ENCODE peak calls at places on chromosomes 3 and 15, in eight cellular contexts. One of them, this sample, is unnamed.
A peak's percentile ranks its signal among the peaks of the same experiment; 100 is the strongest.

GRCh38 chr3:97839944-97840343 is 18.1 kb downstream of the CRYBG3 start:
- DNase-seq in CD8-positive, alpha-beta T cell: no peak
- DNase-seq in endothelial cell of umbilical vein: no peak
- DNase-seq in NCI-H1105: no peak
- DNase-seq in T-helper 2 cell: no peak
- DNase-seq in activated T-cell treated with anti-CD3 and anti-CD28 coated beads for 24 hours: no peak
- DNase-seq in HuH-7.5: no peak
- DNase-seq in tibial artery: no peak
- DNase-seq in this sample: no peak

GRCh38 chr3:115330406-115330805 is 183.3 kb upstream of the ZBTB20 start:
- DNase-seq in HuH-7.5: no peak
- DNase-seq in NCI-H1105: no peak
- DNase-seq in activated T-cell treated with anti-CD3 and anti-CD28 coated beads for 24 hours: no peak
- DNase-seq in T-helper 2 cell: no peak
- DNase-seq in endothelial cell of umbilical vein: peak; percentile 78
- DNase-seq in tibial artery: no peak
- DNase-seq in CD8-positive, alpha-beta T cell: no peak
- DNase-seq in this sample: peak; percentile 70

GRCh38 chr3:113834983-113835382 is 3.6 kb upstream of the GRAMD1C start:
- DNase-seq in NCI-H1105: no peak
- DNase-seq in tibial artery: no peak
- DNase-seq in activated T-cell treated with anti-CD3 and anti-CD28 coated beads for 24 hours: no peak
- DNase-seq in T-helper 2 cell: no peak
- DNase-seq in endothelial cell of umbilical vein: no peak
- DNase-seq in CD8-positive, alpha-beta T cell: no peak
- DNase-seq in HuH-7.5: no peak
- DNase-seq in this sample: no peak

GRCh38 chr3:45962033-45962432 is 18.8 kb downstream of the CXCR6 start:
- DNase-seq in CD8-positive, alpha-beta T cell: no peak
- DNase-seq in T-helper 2 cell: no peak
- DNase-seq in NCI-H1105: no peak
- DNase-seq in HuH-7.5: no peak
- DNase-seq in activated T-cell treated with anti-CD3 and anti-CD28 coated beads for 24 hours: no peak
- DNase-seq in tibial artery: no peak
- DNase-seq in endothelial cell of umbilical vein: no peak
- DNase-seq in this sample: no peak

GRCh38 chr3:124351430-124352142 is 359.7 kb upstream of the ROPN1 start:
- DNase-seq in activated T-cell treated with anti-CD3 and anti-CD28 coated beads for 24 hours: no peak
- DNase-seq in endothelial cell of umbilical vein: peak; percentile 61
- DNase-seq in CD8-positive, alpha-beta T cell: no peak
- DNase-seq in T-helper 2 cell: no peak
- DNase-seq in HuH-7.5: peak; percentile 49
- DNase-seq in NCI-H1105: peak; percentile 59
- DNase-seq in tibial artery: no peak
- DNase-seq in this sample: peak; percentile 64

GRCh38 chr15:80179025-80179759 is 26.4 kb downstream of the FAH start:
- DNase-seq in tibial artery: no peak
- DNase-seq in CD8-positive, alpha-beta T cell: no peak
- DNase-seq in activated T-cell treated with anti-CD3 and anti-CD28 coated beads for 24 hours: no peak
- DNase-seq in endothelial cell of umbilical vein: peak; percentile 91
- DNase-seq in T-helper 2 cell: no peak
- DNase-seq in HuH-7.5: no peak
- DNase-seq in NCI-H1105: no peak
- DNase-seq in this sample: peak; percentile 86

GRCh38 chr15:36373549-36373948 is 205.9 kb upstream of the CDIN1 start:
- DNase-seq in HuH-7.5: no peak
- DNase-seq in NCI-H1105: no peak
- DNase-seq in tibial artery: no peak
- DNase-seq in CD8-positive, alpha-beta T cell: no peak
- DNase-seq in T-helper 2 cell: no peak
- DNase-seq in activated T-cell treated with anti-CD3 and anti-CD28 coated beads for 24 hours: no peak
- DNase-seq in endothelial cell of umbilical vein: peak; percentile 18
- DNase-seq in this sample: peak; percentile 21

GRCh38 chr3:124620600-124621063 is 109.6 kb upstream of the UMPS start:
- DNase-seq in CD8-positive, alpha-beta T cell: no peak
- DNase-seq in tibial artery: no peak
- DNase-seq in NCI-H1105: no peak
- DNase-seq in activated T-cell treated with anti-CD3 and anti-CD28 coated beads for 24 hours: peak; percentile 6
- DNase-seq in HuH-7.5: peak; percentile 42
- DNase-seq in T-helper 2 cell: no peak
- DNase-seq in endothelial cell of umbilical vein: peak; percentile 67
- DNase-seq in this sample: peak; percentile 25

GRCh38 chr15:50876989-50877360 is 31.5 kb upstream of the AP4E1 start:
- DNase-seq in HuH-7.5: peak; percentile 49
- DNase-seq in CD8-positive, alpha-beta T cell: peak; percentile 34
- DNase-seq in T-helper 2 cell: peak; percentile 29
- DNase-seq in NCI-H1105: peak; percentile 9
- DNase-seq in endothelial cell of umbilical vein: peak; percentile 90
- DNase-seq in tibial artery: peak; percentile 72
- DNase-seq in activated T-cell treated with anti-CD3 and anti-CD28 coated beads for 24 hours: peak; percentile 71
- DNase-seq in this sample: peak; percentile 98

GRCh38 chr3:148211725-148212124 is 486.0 kb upstream of the AGTR1 start:
- DNase-seq in CD8-positive, alpha-beta T cell: no peak
- DNase-seq in tibial artery: no peak
- DNase-seq in endothelial cell of umbilical vein: no peak
- DNase-seq in activated T-cell treated with anti-CD3 and anti-CD28 coated beads for 24 hours: no peak
- DNase-seq in HuH-7.5: no peak
- DNase-seq in T-helper 2 cell: no peak
- DNase-seq in NCI-H1105: no peak
- DNase-seq in this sample: peak; percentile 11

GRCh38 chr3:157810924-157811718 is 295.1 kb downstream of the SHOX2 start:
- DNase-seq in activated T-cell treated with anti-CD3 and anti-CD28 coated beads for 24 hours: no peak
- DNase-seq in T-helper 2 cell: no peak
- DNase-seq in HuH-7.5: no peak
- DNase-seq in NCI-H1105: peak; percentile 48
- DNase-seq in tibial artery: no peak
- DNase-seq in endothelial cell of umbilical vein: no peak
- DNase-seq in CD8-positive, alpha-beta T cell: no peak
- DNase-seq in this sample: no peak

GRCh38 chr3:181899702-181900101 is 188.0 kb downstream of the SOX2 start:
- DNase-seq in NCI-H1105: no peak
- DNase-seq in endothelial cell of umbilical vein: no peak
- DNase-seq in CD8-positive, alpha-beta T cell: no peak
- DNase-seq in HuH-7.5: no peak
- DNase-seq in T-helper 2 cell: no peak
- DNase-seq in tibial artery: no peak
- DNase-seq in activated T-cell treated with anti-CD3 and anti-CD28 coated beads for 24 hours: no peak
- DNase-seq in this sample: no peak

GRCh38 chr15:58346361-58346760 is 85.4 kb upstream of the LIPC start:
- DNase-seq in T-helper 2 cell: no peak
- DNase-seq in tibial artery: no peak
- DNase-seq in CD8-positive, alpha-beta T cell: no peak
- DNase-seq in endothelial cell of umbilical vein: no peak
- DNase-seq in NCI-H1105: no peak
- DNase-seq in HuH-7.5: no peak
- DNase-seq in activated T-cell treated with anti-CD3 and anti-CD28 coated beads for 24 hours: no peak
- DNase-seq in this sample: peak; percentile 59

GRCh38 chr15:29671308-29671981 is 150.8 kb downstream of the TJP1 start:
- DNase-seq in T-helper 2 cell: no peak
- DNase-seq in activated T-cell treated with anti-CD3 and anti-CD28 coated beads for 24 hours: no peak
- DNase-seq in NCI-H1105: no peak
- DNase-seq in endothelial cell of umbilical vein: no peak
- DNase-seq in tibial artery: no peak
- DNase-seq in HuH-7.5: no peak
- DNase-seq in CD8-positive, alpha-beta T cell: no peak
- DNase-seq in this sample: peak; percentile 86

GRCh38 chr15:80049046-80049445 is 10.4 kb upstream of the ZFAND6 start:
- DNase-seq in NCI-H1105: no peak
- DNase-seq in T-helper 2 cell: no peak
- DNase-seq in activated T-cell treated with anti-CD3 and anti-CD28 coated beads for 24 hours: no peak
- DNase-seq in endothelial cell of umbilical vein: no peak
- DNase-seq in tibial artery: no peak
- DNase-seq in CD8-positive, alpha-beta T cell: no peak
- DNase-seq in HuH-7.5: no peak
- DNase-seq in this sample: no peak

GRCh38 chr15:48893311-48893710 is 15.4 kb downstream of the EID1 start:
- DNase-seq in NCI-H1105: no peak
- DNase-seq in tibial artery: no peak
- DNase-seq in CD8-positive, alpha-beta T cell: no peak
- DNase-seq in T-helper 2 cell: no peak
- DNase-seq in activated T-cell treated with anti-CD3 and anti-CD28 coated beads for 24 hours: no peak
- DNase-seq in endothelial cell of umbilical vein: no peak
- DNase-seq in HuH-7.5: no peak
- DNase-seq in this sample: no peak

GRCh38 chr3:123635220-123635619 is 50.4 kb upstream of the HACD2 start:
- DNase-seq in T-helper 2 cell: no peak
- DNase-seq in endothelial cell of umbilical vein: no peak
- DNase-seq in CD8-positive, alpha-beta T cell: no peak
- DNase-seq in tibial artery: peak; percentile 67
- DNase-seq in NCI-H1105: no peak
- DNase-seq in HuH-7.5: no peak
- DNase-seq in activated T-cell treated with anti-CD3 and anti-CD28 coated beads for 24 hours: no peak
- DNase-seq in this sample: no peak

GRCh38 chr15:52730163-52730562 is 51.0 kb upstream of the ATOSA start:
- DNase-seq in tibial artery: no peak
- DNase-seq in HuH-7.5: no peak
- DNase-seq in NCI-H1105: no peak
- DNase-seq in endothelial cell of umbilical vein: peak; percentile 92
- DNase-seq in activated T-cell treated with anti-CD3 and anti-CD28 coated beads for 24 hours: peak; percentile 32
- DNase-seq in CD8-positive, alpha-beta T cell: no peak
- DNase-seq in T-helper 2 cell: peak; percentile 6
- DNase-seq in this sample: peak; percentile 19

GRCh38 chr3:46987485-46988401 is 8.3 kb downstream of the NBEAL2 start:
- DNase-seq in T-helper 2 cell: peak; percentile 86
- DNase-seq in activated T-cell treated with anti-CD3 and anti-CD28 coated beads for 24 hours: peak; percentile 80
- DNase-seq in CD8-positive, alpha-beta T cell: peak; percentile 76
- DNase-seq in tibial artery: no peak
- DNase-seq in HuH-7.5: no peak
- DNase-seq in endothelial cell of umbilical vein: peak; percentile 65
- DNase-seq in NCI-H1105: no peak
- DNase-seq in this sample: no peak

GRCh38 chr3:156425651-156426050 is 129.3 kb downstream of the SSR3 start:
- DNase-seq in HuH-7.5: no peak
- DNase-seq in CD8-positive, alpha-beta T cell: no peak
- DNase-seq in T-helper 2 cell: no peak
- DNase-seq in tibial artery: no peak
- DNase-seq in endothelial cell of umbilical vein: no peak
- DNase-seq in NCI-H1105: no peak
- DNase-seq in activated T-cell treated with anti-CD3 and anti-CD28 coated beads for 24 hours: no peak
- DNase-seq in this sample: no peak

GRCh38 chr3:49357466-49358216 is 512 bp downstream of the GPX1 start:
- DNase-seq in HuH-7.5: no peak
- DNase-seq in activated T-cell treated with anti-CD3 and anti-CD28 coated beads for 24 hours: peak; percentile 32
- DNase-seq in T-helper 2 cell: peak; percentile 35
- DNase-seq in NCI-H1105: no peak
- DNase-seq in endothelial cell of umbilical vein: peak; percentile 82
- DNase-seq in tibial artery: peak; percentile 83
- DNase-seq in CD8-positive, alpha-beta T cell: peak; percentile 6
- DNase-seq in this sample: peak; percentile 93

GRCh38 chr3:157443873-157444770 is 7.5 kb downstream of the PTX3 start:
- DNase-seq in NCI-H1105: no peak
- DNase-seq in tibial artery: no peak
- DNase-seq in CD8-positive, alpha-beta T cell: no peak
- DNase-seq in activated T-cell treated with anti-CD3 and anti-CD28 coated beads for 24 hours: no peak
- DNase-seq in endothelial cell of umbilical vein: no peak
- DNase-seq in HuH-7.5: no peak
- DNase-seq in T-helper 2 cell: no peak
- DNase-seq in this sample: peak; percentile 85

GRCh38 chr3:194808709-194809108 is 123.0 kb downstream of the FAM43A start:
- DNase-seq in T-helper 2 cell: no peak
- DNase-seq in CD8-positive, alpha-beta T cell: no peak
- DNase-seq in activated T-cell treated with anti-CD3 and anti-CD28 coated beads for 24 hours: no peak
- DNase-seq in tibial artery: no peak
- DNase-seq in endothelial cell of umbilical vein: peak; percentile 23
- DNase-seq in NCI-H1105: no peak
- DNase-seq in HuH-7.5: no peak
- DNase-seq in this sample: peak; percentile 48

GRCh38 chr3:106745344-106746168 is 631.7 kb upstream of the CCDC54 start:
- DNase-seq in endothelial cell of umbilical vein: peak; percentile 96
- DNase-seq in tibial artery: no peak
- DNase-seq in T-helper 2 cell: no peak
- DNase-seq in CD8-positive, alpha-beta T cell: no peak
- DNase-seq in NCI-H1105: no peak
- DNase-seq in HuH-7.5: no peak
- DNase-seq in activated T-cell treated with anti-CD3 and anti-CD28 coated beads for 24 hours: no peak
- DNase-seq in this sample: peak; percentile 99

GRCh38 chr3:66110840-66111239 is 72.1 kb upstream of the MAGI1 start:
- DNase-seq in T-helper 2 cell: no peak
- DNase-seq in activated T-cell treated with anti-CD3 and anti-CD28 coated beads for 24 hours: no peak
- DNase-seq in tibial artery: no peak
- DNase-seq in endothelial cell of umbilical vein: peak; percentile 92
- DNase-seq in NCI-H1105: no peak
- DNase-seq in HuH-7.5: no peak
- DNase-seq in CD8-positive, alpha-beta T cell: no peak
- DNase-seq in this sample: no peak